ENCODE peak calls at places on chromosomes 4 and X, in six cellular contexts. One of them, this sample, is unnamed.
A peak's percentile ranks its signal among the peaks of the same experiment; 100 is the strongest.

GRCh38 chr4:170198742-170199141 is 109.0 kb upstream of the AADAT start:
- DNase-seq in cardiac fibroblast: peak; percentile 1
- DNase-seq in heart right ventricle: no peak
- DNase-seq in stimulated activated CD4-positive, alpha-beta T cell treated with anti-CD3 and anti-CD28 coated beads, Interleukin-15, amount 100 ng/mL, for 1 hour: no peak
- DNase-seq in endodermal cell: no peak
- DNase-seq in CD8-positive, alpha-beta T cell: no peak
- DNase-seq in this sample: no peak

GRCh38 chr4:109998867-109999303 is 86.2 kb downstream of the EGF start:
- DNase-seq in cardiac fibroblast: peak; percentile 79
- DNase-seq in heart right ventricle: peak; percentile 20
- DNase-seq in stimulated activated CD4-positive, alpha-beta T cell treated with anti-CD3 and anti-CD28 coated beads, Interleukin-15, amount 100 ng/mL, for 1 hour: no peak
- DNase-seq in endodermal cell: no peak
- DNase-seq in CD8-positive, alpha-beta T cell: peak; percentile 39
- DNase-seq in this sample: no peak

GRCh38 chrX:151458824-151459223 is 61.8 kb downstream of the VMA21 start:
- DNase-seq in cardiac fibroblast: peak; percentile 1
- DNase-seq in heart right ventricle: no peak
- DNase-seq in stimulated activated CD4-positive, alpha-beta T cell treated with anti-CD3 and anti-CD28 coated beads, Interleukin-15, amount 100 ng/mL, for 1 hour: no peak
- DNase-seq in endodermal cell: no peak
- DNase-seq in CD8-positive, alpha-beta T cell: no peak
- DNase-seq in this sample: no peak

GRCh38 chr4:139315221-139315675 is 13.0 kb upstream of the NDUFC1 start:
- DNase-seq in cardiac fibroblast: no peak
- DNase-seq in heart right ventricle: no peak
- DNase-seq in stimulated activated CD4-positive, alpha-beta T cell treated with anti-CD3 and anti-CD28 coated beads, Interleukin-15, amount 100 ng/mL, for 1 hour: no peak
- DNase-seq in endodermal cell: peak; percentile 52
- DNase-seq in CD8-positive, alpha-beta T cell: no peak
- DNase-seq in this sample: no peak

GRCh38 chr4:41542526-41543270 is 4.7 kb downstream of the LIMCH1 start:
- DNase-seq in cardiac fibroblast: peak; percentile 31
- DNase-seq in heart right ventricle: no peak
- DNase-seq in stimulated activated CD4-positive, alpha-beta T cell treated with anti-CD3 and anti-CD28 coated beads, Interleukin-15, amount 100 ng/mL, for 1 hour: no peak
- DNase-seq in endodermal cell: no peak
- DNase-seq in CD8-positive, alpha-beta T cell: no peak
- DNase-seq in this sample: no peak

GRCh38 chrX:1518512-1518911 is 18.5 kb downstream of the P2RY8 start:
- DNase-seq in cardiac fibroblast: no peak
- DNase-seq in heart right ventricle: no peak
- DNase-seq in stimulated activated CD4-positive, alpha-beta T cell treated with anti-CD3 and anti-CD28 coated beads, Interleukin-15, amount 100 ng/mL, for 1 hour: no peak
- DNase-seq in endodermal cell: no peak
- DNase-seq in CD8-positive, alpha-beta T cell: no peak
- DNase-seq in this sample: no peak

GRCh38 chrX:69362889-69363288 is 141.2 kb upstream of the NALF2 start:
- DNase-seq in cardiac fibroblast: no peak
- DNase-seq in heart right ventricle: peak; percentile 8
- DNase-seq in stimulated activated CD4-positive, alpha-beta T cell treated with anti-CD3 and anti-CD28 coated beads, Interleukin-15, amount 100 ng/mL, for 1 hour: no peak
- DNase-seq in endodermal cell: no peak
- DNase-seq in CD8-positive, alpha-beta T cell: no peak
- DNase-seq in this sample: no peak

GRCh38 chr4:169133932-169134331 is 123.9 kb upstream of the CBR4 start:
- DNase-seq in cardiac fibroblast: no peak
- DNase-seq in heart right ventricle: no peak
- DNase-seq in stimulated activated CD4-positive, alpha-beta T cell treated with anti-CD3 and anti-CD28 coated beads, Interleukin-15, amount 100 ng/mL, for 1 hour: no peak
- DNase-seq in endodermal cell: no peak
- DNase-seq in CD8-positive, alpha-beta T cell: no peak
- DNase-seq in this sample: no peak

GRCh38 chr4:100936676-100937390 is 410.5 kb downstream of the PPP3CA start:
- DNase-seq in cardiac fibroblast: no peak
- DNase-seq in heart right ventricle: no peak
- DNase-seq in stimulated activated CD4-positive, alpha-beta T cell treated with anti-CD3 and anti-CD28 coated beads, Interleukin-15, amount 100 ng/mL, for 1 hour: no peak
- DNase-seq in endodermal cell: no peak
- DNase-seq in CD8-positive, alpha-beta T cell: no peak
- DNase-seq in this sample: no peak

GRCh38 chrX:18596096-18596495 is 75.8 kb downstream of the RS1 start:
- DNase-seq in cardiac fibroblast: no peak
- DNase-seq in heart right ventricle: no peak
- DNase-seq in stimulated activated CD4-positive, alpha-beta T cell treated with anti-CD3 and anti-CD28 coated beads, Interleukin-15, amount 100 ng/mL, for 1 hour: no peak
- DNase-seq in endodermal cell: no peak
- DNase-seq in CD8-positive, alpha-beta T cell: no peak
- DNase-seq in this sample: no peak

GRCh38 chr4:109861271-109861670 is 13.4 kb downstream of the LRIT3 start:
- DNase-seq in cardiac fibroblast: no peak
- DNase-seq in heart right ventricle: no peak
- DNase-seq in stimulated activated CD4-positive, alpha-beta T cell treated with anti-CD3 and anti-CD28 coated beads, Interleukin-15, amount 100 ng/mL, for 1 hour: no peak
- DNase-seq in endodermal cell: no peak
- DNase-seq in CD8-positive, alpha-beta T cell: no peak
- DNase-seq in this sample: no peak

GRCh38 chr4:70533791-70534190 is 15.4 kb downstream of the AMTN start:
- DNase-seq in cardiac fibroblast: no peak
- DNase-seq in heart right ventricle: no peak
- DNase-seq in stimulated activated CD4-positive, alpha-beta T cell treated with anti-CD3 and anti-CD28 coated beads, Interleukin-15, amount 100 ng/mL, for 1 hour: no peak
- DNase-seq in endodermal cell: no peak
- DNase-seq in CD8-positive, alpha-beta T cell: no peak
- DNase-seq in this sample: no peak

GRCh38 chrX:25555521-25555920 is 539.8 kb upstream of the ARX start:
- DNase-seq in cardiac fibroblast: no peak
- DNase-seq in heart right ventricle: no peak
- DNase-seq in stimulated activated CD4-positive, alpha-beta T cell treated with anti-CD3 and anti-CD28 coated beads, Interleukin-15, amount 100 ng/mL, for 1 hour: no peak
- DNase-seq in endodermal cell: no peak
- DNase-seq in CD8-positive, alpha-beta T cell: no peak
- DNase-seq in this sample: no peak

GRCh38 chr4:106162278-106162677 is 153.7 kb downstream of the TBCK start:
- DNase-seq in cardiac fibroblast: no peak
- DNase-seq in heart right ventricle: no peak
- DNase-seq in stimulated activated CD4-positive, alpha-beta T cell treated with anti-CD3 and anti-CD28 coated beads, Interleukin-15, amount 100 ng/mL, for 1 hour: no peak
- DNase-seq in endodermal cell: no peak
- DNase-seq in CD8-positive, alpha-beta T cell: no peak
- DNase-seq in this sample: no peak

GRCh38 chrX:131795442-131796229 is 227.5 kb upstream of the STK26 start:
- DNase-seq in cardiac fibroblast: no peak
- DNase-seq in heart right ventricle: no peak
- DNase-seq in stimulated activated CD4-positive, alpha-beta T cell treated with anti-CD3 and anti-CD28 coated beads, Interleukin-15, amount 100 ng/mL, for 1 hour: no peak
- DNase-seq in endodermal cell: no peak
- DNase-seq in CD8-positive, alpha-beta T cell: no peak
- DNase-seq in this sample: no peak

GRCh38 chr4:74087481-74087880 is 11.5 kb downstream of the CXCL2 start:
- DNase-seq in cardiac fibroblast: no peak
- DNase-seq in heart right ventricle: no peak
- DNase-seq in stimulated activated CD4-positive, alpha-beta T cell treated with anti-CD3 and anti-CD28 coated beads, Interleukin-15, amount 100 ng/mL, for 1 hour: no peak
- DNase-seq in endodermal cell: peak; percentile 57
- DNase-seq in CD8-positive, alpha-beta T cell: no peak
- DNase-seq in this sample: no peak

GRCh38 chr4:168509786-168510185 is 12.9 kb downstream of the PALLD start:
- DNase-seq in cardiac fibroblast: peak; percentile 89
- DNase-seq in heart right ventricle: no peak
- DNase-seq in stimulated activated CD4-positive, alpha-beta T cell treated with anti-CD3 and anti-CD28 coated beads, Interleukin-15, amount 100 ng/mL, for 1 hour: no peak
- DNase-seq in endodermal cell: no peak
- DNase-seq in CD8-positive, alpha-beta T cell: peak; percentile 14
- DNase-seq in this sample: no peak

GRCh38 chr4:123616970-123617392 is 220.4 kb downstream of the SPRY1 start:
- DNase-seq in cardiac fibroblast: peak; percentile 90
- DNase-seq in heart right ventricle: peak; percentile 86
- DNase-seq in stimulated activated CD4-positive, alpha-beta T cell treated with anti-CD3 and anti-CD28 coated beads, Interleukin-15, amount 100 ng/mL, for 1 hour: no peak
- DNase-seq in endodermal cell: no peak
- DNase-seq in CD8-positive, alpha-beta T cell: peak; percentile 49
- DNase-seq in this sample: no peak

GRCh38 chr4:13528823-13529129 is 15.5 kb downstream of the NKX3-2 start:
- DNase-seq in cardiac fibroblast: no peak
- DNase-seq in heart right ventricle: no peak
- DNase-seq in stimulated activated CD4-positive, alpha-beta T cell treated with anti-CD3 and anti-CD28 coated beads, Interleukin-15, amount 100 ng/mL, for 1 hour: no peak
- DNase-seq in endodermal cell: no peak
- DNase-seq in CD8-positive, alpha-beta T cell: no peak
- DNase-seq in this sample: no peak

GRCh38 chrX:40154229-40154852 is 56.6 kb upstream of the BCOR start:
- DNase-seq in cardiac fibroblast: peak; percentile 41
- DNase-seq in heart right ventricle: peak; percentile 53
- DNase-seq in stimulated activated CD4-positive, alpha-beta T cell treated with anti-CD3 and anti-CD28 coated beads, Interleukin-15, amount 100 ng/mL, for 1 hour: no peak
- DNase-seq in endodermal cell: peak; percentile 85
- DNase-seq in CD8-positive, alpha-beta T cell: no peak
- DNase-seq in this sample: peak; percentile 48

GRCh38 chrX:20513185-20513584 is 246.5 kb upstream of the RPS6KA3 start:
- DNase-seq in cardiac fibroblast: no peak
- DNase-seq in heart right ventricle: no peak
- DNase-seq in stimulated activated CD4-positive, alpha-beta T cell treated with anti-CD3 and anti-CD28 coated beads, Interleukin-15, amount 100 ng/mL, for 1 hour: no peak
- DNase-seq in endodermal cell: no peak
- DNase-seq in CD8-positive, alpha-beta T cell: no peak
- DNase-seq in this sample: no peak

GRCh38 chr4:1050486-1051213 is 39.2 kb downstream of the FGFRL1 start:
- DNase-seq in cardiac fibroblast: no peak
- DNase-seq in heart right ventricle: no peak
- DNase-seq in stimulated activated CD4-positive, alpha-beta T cell treated with anti-CD3 and anti-CD28 coated beads, Interleukin-15, amount 100 ng/mL, for 1 hour: no peak
- DNase-seq in endodermal cell: peak; percentile 93
- DNase-seq in CD8-positive, alpha-beta T cell: peak; percentile 2
- DNase-seq in this sample: peak; percentile 80

GRCh38 chr4:91325495-91325894 is 978.3 kb upstream of the GRID2 start:
- DNase-seq in cardiac fibroblast: peak; percentile 48
- DNase-seq in heart right ventricle: no peak
- DNase-seq in stimulated activated CD4-positive, alpha-beta T cell treated with anti-CD3 and anti-CD28 coated beads, Interleukin-15, amount 100 ng/mL, for 1 hour: no peak
- DNase-seq in endodermal cell: no peak
- DNase-seq in CD8-positive, alpha-beta T cell: no peak
- DNase-seq in this sample: no peak

GRCh38 chr4:152063301-152064235 is 302.8 kb upstream of the GATB start:
- DNase-seq in cardiac fibroblast: no peak
- DNase-seq in heart right ventricle: no peak
- DNase-seq in stimulated activated CD4-positive, alpha-beta T cell treated with anti-CD3 and anti-CD28 coated beads, Interleukin-15, amount 100 ng/mL, for 1 hour: peak; percentile 10
- DNase-seq in endodermal cell: no peak
- DNase-seq in CD8-positive, alpha-beta T cell: peak; percentile 34
- DNase-seq in this sample: no peak

GRCh38 chr4:108143515-108143914 is 25.2 kb downstream of the LEF1 start:
- DNase-seq in cardiac fibroblast: no peak
- DNase-seq in heart right ventricle: no peak
- DNase-seq in stimulated activated CD4-positive, alpha-beta T cell treated with anti-CD3 and anti-CD28 coated beads, Interleukin-15, amount 100 ng/mL, for 1 hour: no peak
- DNase-seq in endodermal cell: no peak
- DNase-seq in CD8-positive, alpha-beta T cell: peak; percentile 23
- DNase-seq in this sample: no peak

GRCh38 chr4:1236103-1236641 is 12.8 kb downstream of the CTBP1 start:
- DNase-seq in cardiac fibroblast: no peak
- DNase-seq in heart right ventricle: no peak
- DNase-seq in stimulated activated CD4-positive, alpha-beta T cell treated with anti-CD3 and anti-CD28 coated beads, Interleukin-15, amount 100 ng/mL, for 1 hour: no peak
- DNase-seq in endodermal cell: no peak
- DNase-seq in CD8-positive, alpha-beta T cell: no peak
- DNase-seq in this sample: no peak

GRCh38 chr4:98540803-98541202 is 117.6 kb downstream of the TSPAN5 start:
- DNase-seq in cardiac fibroblast: no peak
- DNase-seq in heart right ventricle: no peak
- DNase-seq in stimulated activated CD4-positive, alpha-beta T cell treated with anti-CD3 and anti-CD28 coated beads, Interleukin-15, amount 100 ng/mL, for 1 hour: no peak
- DNase-seq in endodermal cell: no peak
- DNase-seq in CD8-positive, alpha-beta T cell: no peak
- DNase-seq in this sample: no peak

GRCh38 chrX:100695991-100696390 is 35.9 kb downstream of the SYTL4 start:
- DNase-seq in cardiac fibroblast: peak; percentile 50
- DNase-seq in heart right ventricle: no peak
- DNase-seq in stimulated activated CD4-positive, alpha-beta T cell treated with anti-CD3 and anti-CD28 coated beads, Interleukin-15, amount 100 ng/mL, for 1 hour: no peak
- DNase-seq in endodermal cell: no peak
- DNase-seq in CD8-positive, alpha-beta T cell: no peak
- DNase-seq in this sample: no peak

This sample was measured in WTC11.